ENCODE peak calls at places on chromosomes 12 and 14, in seven cellular contexts. One of them, this sample, is unnamed.

GRCh38 chr12:64946132-64946829 is 121.8 kb downstream of the TBC1D30 start:
- DNase-seq in NCI-H2081: peak; percentile 94
- DNase-seq in type B pancreatic cell: no peak
- DNase-seq in IMR-90: peak; percentile 7
- DNase-seq in T1000: no peak
- DNase-seq in adrenal gland: peak; percentile 86
- DNase-seq in astrocyte of the spinal cord: peak; percentile 75
- DNase-seq in this sample: peak; percentile 97

GRCh38 chr12:116674643-116675183 is 63.2 kb downstream of the SPRING1 start:
- DNase-seq in NCI-H2081: no peak
- DNase-seq in type B pancreatic cell: no peak
- DNase-seq in IMR-90: peak; percentile 50
- DNase-seq in T1000: no peak
- DNase-seq in adrenal gland: no peak
- DNase-seq in astrocyte of the spinal cord: no peak
- DNase-seq in this sample: no peak

GRCh38 chr14:92408186-92408585 is 85.2 kb downstream of the SLC24A4 start:
- DNase-seq in NCI-H2081: peak; percentile 99
- DNase-seq in type B pancreatic cell: no peak
- DNase-seq in IMR-90: peak; percentile 82
- DNase-seq in T1000: no peak
- DNase-seq in adrenal gland: no peak
- DNase-seq in astrocyte of the spinal cord: peak; percentile 31
- DNase-seq in this sample: peak; percentile 59

GRCh38 chr14:56855891-56856461 is 45.7 kb upstream of the OTX2 start:
- DNase-seq in NCI-H2081: peak; percentile 83
- DNase-seq in type B pancreatic cell: no peak
- DNase-seq in IMR-90: no peak
- DNase-seq in T1000: no peak
- DNase-seq in adrenal gland: no peak
- DNase-seq in astrocyte of the spinal cord: no peak
- DNase-seq in this sample: peak; percentile 73

GRCh38 chr12:128982933-128983332 is 129.7 kb downstream of the GLT1D1 start:
- DNase-seq in NCI-H2081: no peak
- DNase-seq in type B pancreatic cell: no peak
- DNase-seq in IMR-90: no peak
- DNase-seq in T1000: no peak
- DNase-seq in adrenal gland: no peak
- DNase-seq in astrocyte of the spinal cord: no peak
- DNase-seq in this sample: no peak

GRCh38 chr14:43539210-43539609 is 967.9 kb downstream of the FSCB start:
- DNase-seq in NCI-H2081: no peak
- DNase-seq in type B pancreatic cell: no peak
- DNase-seq in IMR-90: peak; percentile 0
- DNase-seq in T1000: no peak
- DNase-seq in adrenal gland: peak; percentile 56
- DNase-seq in astrocyte of the spinal cord: peak; percentile 10
- DNase-seq in this sample: no peak

GRCh38 chr12:80590085-80590484 is 117.3 kb upstream of the MYF6 start:
- DNase-seq in NCI-H2081: no peak
- DNase-seq in type B pancreatic cell: no peak
- DNase-seq in IMR-90: peak; percentile 89
- DNase-seq in T1000: no peak
- DNase-seq in adrenal gland: no peak
- DNase-seq in astrocyte of the spinal cord: no peak
- DNase-seq in this sample: no peak

GRCh38 chr14:105588236-105588860 is 62.0 kb downstream of the TMEM121 start:
- DNase-seq in NCI-H2081: no peak
- DNase-seq in type B pancreatic cell: no peak
- DNase-seq in IMR-90: no peak
- DNase-seq in T1000: no peak
- DNase-seq in adrenal gland: no peak
- DNase-seq in astrocyte of the spinal cord: no peak
- DNase-seq in this sample: no peak

GRCh38 chr12:99985129-99985570 is 414 bp upstream of the ANKS1B start:
- DNase-seq in NCI-H2081: no peak
- DNase-seq in type B pancreatic cell: no peak
- DNase-seq in IMR-90: no peak
- DNase-seq in T1000: no peak
- DNase-seq in adrenal gland: no peak
- DNase-seq in astrocyte of the spinal cord: peak; percentile 18
- DNase-seq in this sample: no peak

GRCh38 chr14:103628221-103628683 is 759 bp upstream of the KLC1 start:
- DNase-seq in NCI-H2081: no peak
- DNase-seq in type B pancreatic cell: peak; percentile 77
- DNase-seq in IMR-90: peak; percentile 79
- DNase-seq in T1000: peak; percentile 54
- DNase-seq in adrenal gland: peak; percentile 85
- DNase-seq in astrocyte of the spinal cord: peak; percentile 79
- DNase-seq in this sample: no peak

GRCh38 chr12:48765753-48766162 is 23.1 kb downstream of the ADCY6 start:
- DNase-seq in NCI-H2081: no peak
- DNase-seq in type B pancreatic cell: no peak
- DNase-seq in IMR-90: peak; percentile 45
- DNase-seq in T1000: no peak
- DNase-seq in adrenal gland: no peak
- DNase-seq in astrocyte of the spinal cord: no peak
- DNase-seq in this sample: no peak

GRCh38 chr14:24911324-24912095 is 138.4 kb downstream of the STXBP6 start:
- DNase-seq in NCI-H2081: no peak
- DNase-seq in type B pancreatic cell: no peak
- DNase-seq in IMR-90: peak; percentile 82
- DNase-seq in T1000: no peak
- DNase-seq in adrenal gland: no peak
- DNase-seq in astrocyte of the spinal cord: peak; percentile 60
- DNase-seq in this sample: peak; percentile 96

GRCh38 chr14:64561631-64562030 is 11.9 kb downstream of the PPP1R36 start:
- DNase-seq in NCI-H2081: no peak
- DNase-seq in type B pancreatic cell: no peak
- DNase-seq in IMR-90: no peak
- DNase-seq in T1000: no peak
- DNase-seq in adrenal gland: no peak
- DNase-seq in astrocyte of the spinal cord: no peak
- DNase-seq in this sample: no peak

GRCh38 chr12:724194-724855 is 28.1 kb upstream of the WNK1 start:
- DNase-seq in NCI-H2081: peak; percentile 11
- DNase-seq in type B pancreatic cell: no peak
- DNase-seq in IMR-90: no peak
- DNase-seq in T1000: no peak
- DNase-seq in adrenal gland: peak; percentile 36
- DNase-seq in astrocyte of the spinal cord: peak; percentile 18
- DNase-seq in this sample: peak; percentile 23

GRCh38 chr14:58072288-58073071 is 79.5 kb downstream of the ARMH4 start:
- DNase-seq in NCI-H2081: peak; percentile 60
- DNase-seq in type B pancreatic cell: no peak
- DNase-seq in IMR-90: peak; percentile 74
- DNase-seq in T1000: no peak
- DNase-seq in adrenal gland: peak; percentile 68
- DNase-seq in astrocyte of the spinal cord: peak; percentile 72
- DNase-seq in this sample: peak; percentile 83

GRCh38 chr12:100026241-100026640 is 41.5 kb upstream of the ANKS1B start:
- DNase-seq in NCI-H2081: no peak
- DNase-seq in type B pancreatic cell: no peak
- DNase-seq in IMR-90: peak; percentile 57
- DNase-seq in T1000: no peak
- DNase-seq in adrenal gland: no peak
- DNase-seq in astrocyte of the spinal cord: peak; percentile 7
- DNase-seq in this sample: no peak

GRCh38 chr12:22282283-22282682 is 52.2 kb downstream of the ST8SIA1 start:
- DNase-seq in NCI-H2081: no peak
- DNase-seq in type B pancreatic cell: no peak
- DNase-seq in IMR-90: peak; percentile 86
- DNase-seq in T1000: no peak
- DNase-seq in adrenal gland: no peak
- DNase-seq in astrocyte of the spinal cord: peak; percentile 71
- DNase-seq in this sample: no peak

GRCh38 chr12:41663487-41664258 is 475.6 kb downstream of the PDZRN4 start:
- DNase-seq in NCI-H2081: peak; percentile 55
- DNase-seq in type B pancreatic cell: no peak
- DNase-seq in IMR-90: peak; percentile 20
- DNase-seq in T1000: no peak
- DNase-seq in adrenal gland: no peak
- DNase-seq in astrocyte of the spinal cord: peak; percentile 22
- DNase-seq in this sample: no peak

GRCh38 chr12:14273911-14274306 is 91.6 kb upstream of the ATF7IP start:
- DNase-seq in NCI-H2081: no peak
- DNase-seq in type B pancreatic cell: no peak
- DNase-seq in IMR-90: peak; percentile 68
- DNase-seq in T1000: no peak
- DNase-seq in adrenal gland: no peak
- DNase-seq in astrocyte of the spinal cord: no peak
- DNase-seq in this sample: no peak

GRCh38 chr12:121748571-121749265 is 36.2 kb downstream of the TMEM120B start:
- DNase-seq in NCI-H2081: no peak
- DNase-seq in type B pancreatic cell: no peak
- DNase-seq in IMR-90: peak; percentile 96
- DNase-seq in T1000: no peak
- DNase-seq in adrenal gland: peak; percentile 91
- DNase-seq in astrocyte of the spinal cord: peak; percentile 89
- DNase-seq in this sample: no peak

GRCh38 chr14:48731260-48731659 is 854.9 kb downstream of the RPS29 start:
- DNase-seq in NCI-H2081: no peak
- DNase-seq in type B pancreatic cell: no peak
- DNase-seq in IMR-90: peak; percentile 47
- DNase-seq in T1000: no peak
- DNase-seq in adrenal gland: no peak
- DNase-seq in astrocyte of the spinal cord: peak; percentile 4
- DNase-seq in this sample: no peak

GRCh38 chr12:111451649-111452129 is 46.0 kb downstream of the SH2B3 start:
- DNase-seq in NCI-H2081: peak; percentile 55
- DNase-seq in type B pancreatic cell: peak; percentile 13
- DNase-seq in IMR-90: peak; percentile 59
- DNase-seq in T1000: no peak
- DNase-seq in adrenal gland: peak; percentile 53
- DNase-seq in astrocyte of the spinal cord: peak; percentile 62
- DNase-seq in this sample: peak; percentile 72

GRCh38 chr12:59067068-59067467 is 146.8 kb upstream of the LRIG3 start:
- DNase-seq in NCI-H2081: peak; percentile 25
- DNase-seq in type B pancreatic cell: no peak
- DNase-seq in IMR-90: peak; percentile 81
- DNase-seq in T1000: no peak
- DNase-seq in adrenal gland: no peak
- DNase-seq in astrocyte of the spinal cord: peak; percentile 86
- DNase-seq in this sample: no peak